ENCODE peak calls at places on chromosome 12, in six cellular contexts. Q, D, P, L, Y and U are unnamed samples.

GRCh38 chr12:5808956-5809355 is 136.1 kb downstream of the ANO2 start:
- DNase-seq in Q (no peak), D (no peak), P (no peak), L (peak; percentile 14), Y (peak; percentile 60), U (no peak)

GRCh38 chr12:509494-509893 is 49.8 kb downstream of the B4GALNT3 start:
- DNase-seq in Q (peak; percentile 71), D (no peak), P (peak; percentile 28), L (no peak), Y (no peak), U (no peak)

GRCh38 chr12:128613821-128614220 is 209.9 kb downstream of the SLC15A4 start:
- DNase-seq in Q (no peak), D (no peak), P (no peak), L (no peak), Y (no peak), U (no peak)

GRCh38 chr12:2391740-2392341 is 339.1 kb downstream of the CACNA1C start:
- DNase-seq in Q (no peak), D (no peak), P (no peak), L (no peak), Y (no peak), U (no peak)

GRCh38 chr12:4444031-4444430 is 1.6 kb downstream of the FGF6 start:
- DNase-seq in Q (no peak), D (no peak), P (no peak), L (no peak), Y (no peak), U (no peak)

GRCh38 chr12:95615735-95616134 is 64.5 kb upstream of the USP44 start:
- DNase-seq in Q (no peak), D (no peak), P (peak; percentile 60), L (no peak), Y (peak; percentile 27), U (no peak)

GRCh38 chr12:64672925-64673409 is 62.7 kb downstream of the RASSF3 start:
- DNase-seq in Q (peak; percentile 52), D (no peak), P (peak; percentile 51), L (peak; percentile 20), Y (peak; percentile 54), U (peak; percentile 51)

GRCh38 chr12:11893998-11894397 is 176.7 kb upstream of the BCL2L14 start:
- DNase-seq in Q (no peak), D (no peak), P (no peak), L (no peak), Y (no peak), U (no peak)

GRCh38 chr12:22283006-22283506 is 51.5 kb downstream of the ST8SIA1 start:
- DNase-seq in Q (peak; percentile 57), D (no peak), P (peak; percentile 79), L (peak; percentile 94), Y (peak; percentile 91), U (no peak)

DNA sequence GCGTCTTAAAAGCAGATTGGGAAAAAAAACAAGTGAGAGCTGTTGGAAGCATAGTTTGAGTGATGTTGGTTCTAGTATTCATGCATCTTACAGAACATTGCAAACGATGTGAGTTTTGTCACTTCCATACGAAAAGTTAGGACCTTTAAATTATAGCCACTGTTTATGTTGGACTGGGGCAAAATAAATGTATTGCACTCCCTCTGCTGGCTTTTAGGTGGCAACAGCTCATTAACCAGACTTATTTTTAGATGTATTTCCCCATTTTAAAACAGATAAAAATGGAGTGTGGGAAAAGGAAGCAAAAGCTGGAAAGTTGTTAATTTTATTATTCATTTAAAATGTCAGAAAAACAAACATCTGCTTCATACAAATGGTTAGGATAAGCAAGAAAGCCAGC is 111.9 kb downstream of the LGR5 start:
- DNase-seq in Q (peak; percentile 33), D (no peak), P (peak; percentile 40), L (peak; percentile 38), Y (peak; percentile 48), U (no peak)
- TF ChIP-seq CTCF in Q (peak; percentile 48), D (no peak), P (peak; percentile 35), L (peak; percentile 48), Y (peak; percentile 52), U (no peak)

GRCh38 chr12:57212701-57213067 is 3.9 kb upstream of the NXPH4 start:
- DNase-seq in Q (no peak), D (no peak), P (no peak), L (no peak), Y (no peak), U (no peak)

GRCh38 chr12:57213068-57213715 is 3.4 kb upstream of the NXPH4 start:
- DNase-seq in Q (peak; percentile 85), D (peak; percentile 83), P (peak; percentile 87), L (peak; percentile 83), Y (peak; percentile 86), U (peak; percentile 89)

GRCh38 chr12:57210926-57211700 is 5.5 kb upstream of the NXPH4 start:
- DNase-seq in Q (no peak), D (no peak), P (no peak), L (no peak), Y (no peak), U (no peak)

GRCh38 chr12:57210461-57210860 is 6.1 kb upstream of the NXPH4 start:
- DNase-seq in Q (no peak), D (no peak), P (no peak), L (no peak), Y (no peak), U (no peak)

DNA sequence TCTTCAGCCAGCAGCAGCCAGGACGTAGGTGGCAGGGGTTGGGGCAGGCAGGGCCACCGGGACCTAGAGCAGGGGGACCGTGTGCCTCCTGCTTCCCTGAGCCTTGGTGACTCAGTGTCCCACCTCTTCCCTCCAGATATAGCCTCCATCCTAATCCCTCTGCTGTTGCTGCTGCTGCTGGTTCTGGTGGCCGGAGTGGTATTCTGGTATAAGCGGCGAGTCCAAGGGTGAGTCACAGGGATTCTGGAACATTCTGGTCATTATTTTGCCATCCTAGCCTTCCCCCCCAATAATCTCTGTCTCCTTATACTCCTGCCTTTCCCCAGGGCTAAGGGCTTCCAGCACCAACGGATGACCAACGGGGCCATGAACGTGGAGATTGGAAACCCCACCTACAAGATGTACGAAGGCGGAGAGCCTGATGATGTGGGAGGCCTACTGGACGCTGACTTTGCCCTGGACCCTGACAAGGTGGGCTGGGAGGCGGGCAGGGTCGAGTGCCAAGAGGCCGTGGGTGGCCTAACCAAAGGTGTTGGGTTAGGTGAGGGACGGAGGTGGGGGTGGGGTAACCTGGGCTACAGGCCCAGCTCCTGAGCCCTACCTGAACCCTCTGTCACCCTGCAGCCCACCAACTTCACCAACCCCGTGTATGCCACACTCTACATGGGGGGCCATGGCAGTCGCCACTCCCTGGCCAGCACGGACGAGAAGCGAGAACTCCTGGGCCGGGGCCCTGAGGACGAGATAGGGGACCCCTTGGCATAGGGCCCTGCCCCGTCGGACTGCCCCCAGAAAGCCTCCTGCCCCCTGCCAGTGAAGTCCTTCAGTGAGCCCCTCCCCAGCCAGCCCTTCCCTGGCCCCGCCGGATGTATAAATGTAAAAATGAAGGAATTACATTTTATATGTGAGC is 4.5 kb upstream of the NXPH4 start:
- DNase-seq in Q (no peak), D (no peak), P (no peak), L (no peak), Y (no peak), U (no peak)
- TF ChIP-seq CTCF in Q (no peak), D (no peak), P (no peak), L (no peak), Y (no peak), U (no peak)

GRCh38 chr12:112812598-112813406 is 21.3 kb downstream of the RPH3A start:
- DNase-seq in Q (peak; percentile 5), D (no peak), P (no peak), L (no peak), Y (no peak), U (no peak)
- TF ChIP-seq CTCF in Q (no peak), D (no peak), P (no peak), L (no peak), Y (no peak), U (no peak)

GRCh38 chr12:109899783-109900751 is at the start of gene TCHP:
- DNase-seq in Q (peak; percentile 90), D (peak; percentile 77), P (peak; percentile 90), L (peak; percentile 86), Y (peak; percentile 90), U (peak; percentile 84)
- TF ChIP-seq CTCF in Q (peak; percentile 45), D (no peak), P (peak; percentile 49), L (peak; percentile 36), Y (peak; percentile 40), U (no peak)

GRCh38 chr12:76631741-76632140 is 72.2 kb upstream of the OSBPL8 start:
- DNase-seq in Q (peak; percentile 17), D (no peak), P (no peak), L (no peak), Y (no peak), U (no peak)
- TF ChIP-seq CTCF in Q (no peak), D (no peak), P (no peak), L (no peak), Y (no peak), U (no peak)

GRCh38 chr12:58099476-58099875 is 158.1 kb downstream of the ATP23 start:
- DNase-seq in Q (no peak), D (no peak), P (no peak), L (no peak), Y (no peak), U (no peak)

GRCh38 chr12:58106185-58106584 is 164.8 kb downstream of the ATP23 start:
- DNase-seq in Q (no peak), D (no peak), P (no peak), L (no peak), Y (no peak), U (no peak)

GRCh38 chr12:58104443-58104842 is 163.1 kb downstream of the ATP23 start:
- DNase-seq in Q (no peak), D (no peak), P (no peak), L (no peak), Y (no peak), U (no peak)

DNA sequence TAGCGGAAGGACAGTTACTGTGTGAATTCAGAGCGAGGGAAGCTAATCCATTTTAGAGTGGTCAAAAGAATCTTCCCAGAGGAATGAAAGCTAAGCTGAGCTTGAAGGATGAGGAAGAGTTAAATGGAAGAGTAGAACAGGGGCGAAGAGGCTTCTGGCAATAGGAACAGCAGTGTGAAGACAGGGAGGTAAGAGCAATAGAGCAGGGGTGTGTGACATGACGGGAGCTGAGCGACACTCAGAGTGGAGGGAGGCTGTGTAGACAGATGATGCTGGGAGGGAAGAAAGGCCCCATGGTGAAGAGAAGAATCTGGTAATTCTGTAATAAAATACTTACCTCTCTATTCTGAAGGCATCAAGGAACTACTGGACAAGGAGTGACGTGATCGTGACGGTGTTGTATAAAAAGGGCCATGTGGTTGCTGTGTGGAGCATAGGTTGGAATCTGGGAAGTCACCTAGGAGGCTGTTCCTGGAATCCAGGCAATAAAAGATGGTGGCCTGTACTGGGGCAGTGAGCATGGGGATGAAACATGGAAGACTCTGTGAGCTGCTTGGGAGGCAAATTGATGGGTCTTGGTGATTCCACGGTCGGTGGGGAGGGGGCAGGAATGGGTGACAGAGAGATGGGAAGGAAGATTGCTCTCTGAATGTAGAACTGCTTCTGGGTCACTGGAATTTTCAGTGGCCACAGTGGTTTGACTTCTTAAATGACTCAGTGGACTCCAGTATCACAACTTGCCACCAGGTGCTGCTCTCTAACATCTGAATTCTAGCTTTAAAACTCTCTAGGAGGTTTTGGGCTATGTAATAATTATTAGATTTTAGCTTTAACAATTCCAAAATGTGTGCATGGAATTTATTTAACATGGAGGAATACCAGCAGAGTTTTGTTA is 164.1 kb downstream of the ATP23 start:
- DNase-seq in Q (peak; percentile 17), D (no peak), P (peak; percentile 33), L (peak; percentile 30), Y (peak; percentile 31), U (no peak)
- TF ChIP-seq CTCF in Q (peak; percentile 53), D (no peak), P (peak; percentile 37), L (peak; percentile 48), Y (peak; percentile 49), U (no peak)